ENCODE peak calls at places on chromosomes 16 and 17, in four cellular contexts. C is upper lobe of left lung, R is transverse colon, J is H1. V is an unnamed sample.

GRCh38 chr16:85425061-85425662 is 188.0 kb upstream of the GSE1 start:
- DNase-seq in C (peak; percentile 74), R (no peak), J (peak; percentile 41), V (no peak)

GRCh38 chr17:27495460-27495859 is 39.2 kb downstream of the KSR1 start:
- DNase-seq in C (no peak), R (no peak), J (no peak), V (no peak)

GRCh38 chr16:29898786-29899515 is 399 bp downstream of the SEZ6L2 start:
- DNase-seq in C (peak; percentile 87), R (peak; percentile 69), J (peak; percentile 90), V (peak; percentile 71)

GRCh38 chr17:1047177-1047885 is 50.4 kb downstream of the TIMM22 start:
- DNase-seq in C (peak; percentile 73), R (no peak), J (no peak), V (no peak)

GRCh38 chr17:64534187-64534586 is 27.4 kb downstream of the CEP95 start:
- DNase-seq in C (no peak), R (no peak), J (no peak), V (no peak)

GRCh38 chr17:7328840-7329359 is at the start of gene NEURL4:
- DNase-seq in C (no peak), R (no peak), J (no peak), V (no peak)

GRCh38 chr17:5097101-5097834 is 14.4 kb downstream of the ZNF232 start:
- DNase-seq in C (peak; percentile 88), R (peak; percentile 50), J (peak; percentile 91), V (peak; percentile 30)

GRCh38 chr17:47013341-47013740 is 34.3 kb upstream of the RPRML start:
- DNase-seq in C (no peak), R (no peak), J (no peak), V (no peak)

GRCh38 chr16:53809088-53809951 is 105.4 kb downstream of the FTO start:
- DNase-seq in C (no peak), R (no peak), J (no peak), V (no peak)

GRCh38 chr17:35171834-35172233 is 22.4 kb downstream of the SLC35G3 start:
- DNase-seq in C (no peak), R (no peak), J (no peak), V (no peak)

GRCh38 chr17:41710472-41711090 is 1.6 kb upstream of the GAST start:
- DNase-seq in C (no peak), R (no peak), J (no peak), V (no peak)

GRCh38 chr16:79997257-79997656 is 396.7 kb upstream of the MAF start:
- DNase-seq in C (no peak), R (no peak), J (peak; percentile 60), V (no peak)

GRCh38 chr16:2819179-2819938 is 2.3 kb downstream of the PRSS21 start:
- DNase-seq in C (peak; percentile 51), R (peak; percentile 3), J (no peak), V (no peak)

GRCh38 chr16:84703671-84704070 is 3.9 kb downstream of the USP10 start:
- DNase-seq in C (no peak), R (no peak), J (no peak), V (no peak)

GRCh38 chr17:78974635-78975591 is 4.8 kb downstream of the LGALS3BP start:
- DNase-seq in C (peak; percentile 74), R (peak; percentile 76), J (no peak), V (peak; percentile 73)
- TF ChIP-seq POLR2AphosphoS5 in C (peak; percentile 48), R (no peak), J (peak; percentile 16), V (peak; percentile 70)

GRCh38 chr16:68319185-68319908 is 8.5 kb downstream of the PRMT7 start:
- DNase-seq in C (no peak), R (no peak), J (no peak), V (no peak)
- TF ChIP-seq CTCF in C (no peak), R (no peak), J (no peak), V (no peak)

DNA sequence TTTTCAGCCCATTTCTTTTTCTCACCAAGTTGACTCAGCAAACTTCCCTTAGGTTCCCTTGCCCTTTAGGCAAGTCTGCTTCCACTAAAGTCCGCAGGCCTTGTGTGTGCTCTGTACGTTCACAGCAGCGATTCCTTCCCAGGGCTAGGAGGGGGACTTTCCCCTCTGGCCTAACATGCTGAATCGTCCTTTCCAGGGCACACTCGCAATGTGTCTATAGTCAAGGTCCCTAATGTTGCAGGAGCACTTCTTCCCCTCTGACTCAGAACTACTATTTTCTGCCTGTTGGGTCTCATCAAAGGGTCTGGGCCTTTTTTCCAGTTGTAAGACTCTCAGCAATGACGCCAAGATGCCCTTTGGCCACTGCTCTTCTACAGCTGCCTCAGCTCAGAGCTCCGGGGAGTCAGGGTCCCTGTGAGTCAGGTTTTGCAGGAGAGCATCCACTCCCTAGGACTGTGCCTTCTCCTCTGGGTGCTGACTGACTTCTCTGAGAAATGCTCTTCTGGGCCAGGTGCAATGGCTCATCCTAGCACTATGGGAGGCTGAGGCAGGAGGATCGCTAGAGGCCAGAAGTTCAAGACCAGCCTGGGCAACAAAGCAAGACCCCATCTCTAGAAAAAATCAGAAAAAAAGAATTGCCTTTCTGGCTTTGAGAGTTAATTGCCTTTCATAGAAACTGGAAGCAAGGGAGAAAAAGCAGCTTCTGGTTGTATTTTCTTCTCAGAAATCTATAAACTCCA is 64.4 kb upstream of the TBX2 start:
- DNase-seq in C (no peak), R (no peak), J (no peak), V (no peak)
- TF ChIP-seq POLR2AphosphoS5 in C (no peak), R (no peak), J (no peak), V (no peak)

GRCh38 chr17:54887787-54888186 is 12.9 kb upstream of the TOM1L1 start:
- DNase-seq in C (no peak), R (no peak), J (no peak), V (no peak)

GRCh38 chr17:54888254-54888653 is 12.4 kb upstream of the TOM1L1 start:
- DNase-seq in C (no peak), R (no peak), J (no peak), V (no peak)

GRCh38 chr17:54888981-54889380 is 11.7 kb upstream of the TOM1L1 start:
- DNase-seq in C (no peak), R (no peak), J (no peak), V (no peak)

GRCh38 chr17:54892360-54892759 is 8.3 kb upstream of the TOM1L1 start:
- DNase-seq in C (no peak), R (no peak), J (no peak), V (no peak)

GRCh38 chr17:54891176-54891821 is 9.4 kb upstream of the TOM1L1 start:
- DNase-seq in C (no peak), R (no peak), J (peak; percentile 52), V (no peak)
- TF ChIP-seq CTCF in C (no peak), R (peak; percentile 10), J (peak; percentile 26), V (peak; percentile 34)

GRCh38 chr16:56860226-56861020 is 4.6 kb upstream of the SLC12A3 start:
- DNase-seq in C (no peak), R (peak; percentile 38), J (no peak), V (no peak)

GRCh38 chr16:56855936-56856335 is 9.1 kb upstream of the SLC12A3 start:
- DNase-seq in C (no peak), R (no peak), J (no peak), V (no peak)

GRCh38 chr16:56859636-56860035 is 5.4 kb upstream of the SLC12A3 start:
- DNase-seq in C (no peak), R (no peak), J (no peak), V (no peak)

GRCh38 chr16:56856876-56857447 is 8.0 kb upstream of the SLC12A3 start:
- DNase-seq in C (no peak), R (no peak), J (no peak), V (no peak)

DNA sequence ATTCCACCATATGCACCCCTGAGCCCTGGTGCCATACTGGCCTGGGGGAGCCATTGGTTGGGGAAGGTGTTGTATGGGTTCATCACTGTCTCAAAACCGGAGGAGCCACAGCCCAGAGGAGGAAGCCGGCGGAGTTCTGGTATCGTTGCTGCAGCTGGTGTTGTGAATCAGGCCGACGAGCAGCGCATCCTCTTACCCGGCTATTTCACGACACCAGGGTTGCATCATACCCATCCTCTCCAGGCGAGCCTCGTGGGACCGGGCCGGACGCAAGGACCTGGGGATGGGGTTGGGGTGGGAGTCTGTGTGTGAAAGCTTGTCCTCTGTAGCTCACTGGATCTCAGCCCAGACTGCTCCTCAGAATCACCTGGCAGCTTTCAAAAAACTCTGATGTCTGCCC is 6.6 kb upstream of the SLC12A3 start:
- DNase-seq in C (peak; percentile 52), R (peak; percentile 27), J (no peak), V (no peak)
- TF ChIP-seq POLR2AphosphoS5 in C (no peak), R (no peak), J (no peak), V (no peak)